ENCODE peak calls at places on chromosomes 2 and 18, in six cellular contexts. B is transverse colon, Y is sigmoid colon, Q is A549, G is stomach, M is suprapubic skin. I is an unnamed sample. For H3K9me3, the result is how much of the 10 kb centered on the place peaks cover.

GRCh38 chr2:100703744-100704143 is 116.2 kb upstream of the NPAS2 start:
- DNase-seq in B (no peak), Y (no peak), Q (no peak), G (no peak), M (no peak), I (no peak)

GRCh38 chr2:98148968-98149697 is 62.2 kb downstream of the VWA3B start:
- DNase-seq in B (no peak), Y (no peak), Q (no peak), G (no peak), M (no peak), I (no peak)

GRCh38 chr18:27558388-27559158 is 373.5 kb upstream of the CHST9 start:
- DNase-seq in B (no peak), Y (no peak), Q (no peak), G (no peak), M (no peak), I (no peak)

GRCh38 chr2:236107536-236107935 is 60.6 kb downstream of the GBX2 start:
- DNase-seq in B (no peak), Y (no peak), Q (no peak), G (no peak), M (no peak), I (no peak)

GRCh38 chr2:155815851-155816250 is 516.7 kb downstream of the NR4A2 start:
- DNase-seq in B (no peak), Y (no peak), Q (no peak), G (no peak), M (no peak), I (no peak)

GRCh38 chr18:48875314-48875941 is 75.3 kb downstream of the SMAD7 start:
- DNase-seq in B (no peak), Y (peak), Q (no peak), G (no peak), M (no peak), I (no peak)

GRCh38 chr2:106843910-106844250 is 42.1 kb downstream of the ST6GAL2 start:
- DNase-seq in B (no peak), Y (no peak), Q (no peak), G (no peak), M (no peak), I (no peak)

GRCh38 chr2:5720426-5720825 is 28.2 kb downstream of the SOX11 start:
- DNase-seq in B (no peak), Y (no peak), Q (no peak), G (no peak), M (no peak), I (no peak)

GRCh38 chr2:5121106-5121505 is 571.1 kb upstream of the SOX11 start:
- DNase-seq in B (no peak), Y (no peak), Q (no peak), G (no peak), M (no peak), I (no peak)

GRCh38 chr2:111209045-111209514 is 88.4 kb downstream of the BCL2L11 start:
- DNase-seq in B (no peak), Y (no peak), Q (no peak), G (no peak), M (no peak), I (no peak)

GRCh38 chr2:25347205-25347815 is 5.6 kb upstream of the DNMT3A start:
- DNase-seq in B (no peak), Y (no peak), Q (no peak), G (no peak), M (no peak), I (no peak)

GRCh38 chr2:65130440-65131175 is 702 bp upstream of the RAB1A start:
- DNase-seq in B (no peak), Y (no peak), Q (no peak), G (no peak), M (no peak), I (peak)

GRCh38 chr18:7414459-7414858 is 152.7 kb upstream of the PTPRM start:
- DNase-seq in B (no peak), Y (peak), Q (no peak), G (no peak), M (no peak), I (no peak)

GRCh38 chr2:219507555-219508443 is 6.5 kb upstream of the ASIC4 start:
- DNase-seq in B (no peak), Y (no peak), Q (no peak), G (no peak), M (no peak), I (no peak)

GRCh38 chr2:169184074-169184473 is 114.7 kb downstream of the DHRS9 start:
- DNase-seq in B (no peak), Y (no peak), Q (no peak), G (no peak), M (no peak), I (no peak)

GRCh38 chr2:20421988-20422678 is 24.7 kb upstream of the RHOB start:
- DNase-seq in B (peak), Y (peak), Q (no peak), G (peak), M (peak), I (peak)

GRCh38 chr2:20641123-20641985 is 9.5 kb downstream of the HS1BP3 start:
- DNase-seq in B (peak), Y (peak), Q (no peak), G (no peak), M (no peak), I (no peak)

GRCh38 chr2:73981081-73981968 is 3.4 kb upstream of the TET3 start:
- DNase-seq in B (peak), Y (peak), Q (peak), G (peak), M (no peak), I (no peak)

GRCh38 chr2:10517351-10518043 is 69.4 kb upstream of the ODC1 start:
- DNase-seq in B (no peak), Y (peak), Q (no peak), G (no peak), M (no peak), I (no peak)

GRCh38 chr2:134359367-134360081 is 105.7 kb downstream of the MGAT5 start:
- DNase-seq in B (peak), Y (peak), Q (no peak), G (no peak), M (no peak), I (no peak)

GRCh38 chr2:70964133-70964532 is 14.3 kb upstream of the ANKRD53 start:
- DNase-seq in B (no peak), Y (no peak), Q (no peak), G (no peak), M (no peak), I (no peak)

GRCh38 chr2:181948227-181948626 is 37.4 kb upstream of the PPP1R1C start:
- DNase-seq in B (no peak), Y (no peak), Q (no peak), G (no peak), M (no peak), I (no peak)

GRCh38 chr2:216298719-216299118 is 73.6 kb downstream of the MARCHF4 start:
- DNase-seq in B (no peak), Y (no peak), Q (peak), G (no peak), M (no peak), I (no peak)

GRCh38 chr2:215635788-215636139 is 199.9 kb upstream of the FN1 start:
- DNase-seq in B (no peak), Y (no peak), Q (no peak), G (no peak), M (no peak), I (no peak)

GRCh38 chr2:42941633-42942176 is 149.3 kb upstream of the HAAO start:
- DNase-seq in B (no peak), Y (no peak), Q (no peak), G (no peak), M (no peak), I (no peak)

GRCh38 chr2:54073796-54074195 is 41.6 kb upstream of the ACYP2 start:
- DNase-seq in B (no peak), Y (no peak), Q (no peak), G (no peak), M (no peak), I (no peak)

GRCh38 chr2:215104226-215104625 is 34.2 kb downstream of the ABCA12 start:
- DNase-seq in B (no peak), Y (no peak), Q (no peak), G (no peak), M (no peak), I (no peak)

GRCh38 chr2:8805278-8806045 is 32.0 kb downstream of the KIDINS220 start:
- DNase-seq in B (no peak), Y (no peak), Q (no peak), G (no peak), M (no peak), I (no peak)

GRCh38 chr2:64606495-64607363 is 47.0 kb downstream of the SERTAD2 start:
- DNase-seq in B (peak), Y (peak), Q (no peak), G (peak), M (peak), I (peak)

GRCh38 chr2:134181219-134181618 is 72.7 kb upstream of the MGAT5 start:
- DNase-seq in B (peak), Y (no peak), Q (no peak), G (no peak), M (no peak), I (no peak)

GRCh38 chr2:23312996-23313606 is 71.9 kb upstream of the KLHL29 start:
- DNase-seq in B (no peak), Y (no peak), Q (peak), G (no peak), M (no peak), I (no peak)

GRCh38 chr2:22947741-22948140 is 437.2 kb upstream of the KLHL29 start:
- DNase-seq in B (no peak), Y (no peak), Q (no peak), G (no peak), M (no peak), I (no peak)

GRCh38 chr2:96868555-96869280 is 1.2 kb downstream of the SEMA4C start:
- DNase-seq in B (peak), Y (peak), Q (peak), G (peak), M (peak), I (peak)

GRCh38 chr2:204228169-204228940 is 291.8 kb downstream of the ICOS start:
- DNase-seq in B (no peak), Y (no peak), Q (no peak), G (no peak), M (no peak), I (no peak)

GRCh38 chr2:184006998-184007397 is 591.3 kb upstream of the ZNF804A start:
- DNase-seq in B (peak), Y (no peak), Q (no peak), G (no peak), M (no peak), I (no peak)

GRCh38 chr2:64376926-64377325 is 77.0 kb upstream of the LGALSL start:
- DNase-seq in B (peak), Y (no peak), Q (no peak), G (no peak), M (no peak), I (no peak)

GRCh38 chr2:196274387-196274809 is 103.0 kb upstream of the STK17B start:
- DNase-seq in B (peak), Y (no peak), Q (no peak), G (no peak), M (no peak), I (peak)

GRCh38 chr2:1824202-1824905 is 80.0 kb upstream of the PXDN start:
- DNase-seq in B (peak), Y (peak), Q (no peak), G (no peak), M (no peak), I (no peak)
- TF ChIP-seq EP300 in B (peak), Y (peak), Q (no peak), G (peak), M (peak), I (no peak)

GRCh38 chr18:44259610-44260009 is 421.1 kb upstream of the SETBP1 start:
- DNase-seq in B (no peak), Y (no peak), Q (no peak), G (no peak), M (no peak), I (no peak)
- H3K9me3 ChIP-seq in B (under half), Y (under half), Q (under half), G (under half), M (under half), I (under half)

GRCh38 chr2:225670111-225670974 is 270.8 kb downstream of the NYAP2 start:
- DNase-seq in B (no peak), Y (no peak), Q (peak), G (no peak), M (no peak), I (no peak)
- TF ChIP-seq EP300 in B (no peak), Y (no peak), Q (no peak), G (no peak), M (no peak), I (no peak)

GRCh38 chr18:71136487-71136886 is 847.6 kb downstream of the SOCS6 start:
- DNase-seq in B (no peak), Y (no peak), Q (no peak), G (no peak), M (no peak), I (peak)
- H3K9me3 ChIP-seq in B (under half), Y (under half), Q (under half), G (under half), M (under half), I (under half)

GRCh38 chr2:186348200-186348599 is 137.9 kb upstream of the ZC3H15 start:
- DNase-seq in B (no peak), Y (no peak), Q (no peak), G (no peak), M (no peak), I (no peak)

GRCh38 chr2:186346216-186346615 is 139.8 kb upstream of the ZC3H15 start:
- DNase-seq in B (no peak), Y (no peak), Q (no peak), G (no peak), M (no peak), I (no peak)

GRCh38 chr2:186345745-186346144 is 140.3 kb upstream of the ZC3H15 start:
- DNase-seq in B (no peak), Y (no peak), Q (no peak), G (no peak), M (no peak), I (no peak)

GRCh38 chr2:186349508-186349907 is 136.6 kb upstream of the ZC3H15 start:
- DNase-seq in B (no peak), Y (no peak), Q (peak), G (no peak), M (no peak), I (no peak)

DNA sequence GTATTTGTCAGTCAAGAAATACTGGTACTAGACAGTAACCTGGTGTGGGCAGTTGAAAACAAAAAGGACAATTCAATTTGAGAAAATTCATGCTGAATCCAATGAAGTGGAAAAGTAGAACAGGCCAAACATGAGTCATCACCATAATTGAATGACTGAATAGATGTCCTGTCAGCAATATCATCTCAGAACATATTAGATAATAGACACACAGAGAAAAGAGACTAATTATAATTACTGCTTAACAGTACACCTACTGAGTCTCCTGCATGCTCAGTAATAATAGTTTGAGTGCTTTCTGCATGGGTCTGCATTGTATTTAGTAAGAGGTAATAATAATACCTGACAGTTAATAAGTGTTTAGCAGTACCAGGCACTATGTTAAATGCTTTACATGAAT is 138.6 kb upstream of the ZC3H15 start:
- DNase-seq in B (no peak), Y (no peak), Q (no peak), G (no peak), M (no peak), I (no peak)
- TF ChIP-seq EP300 in B (no peak), Y (no peak), Q (no peak), G (no peak), M (no peak), I (no peak)